ENCODE peak calls at places on chromosomes 13 and 19, in six cellular contexts. P, L, U, B, D and X are unnamed samples.

GRCh38 chr13:76845367-76845766 is 40.8 kb downstream of the KCTD12 start:
- DNase-seq in P (no peak), L (no peak), U (no peak), B (no peak), D (no peak), X (no peak)

GRCh38 chr13:84137292-84137691 is 255.0 kb upstream of the SLITRK1 start:
- DNase-seq in P (no peak), L (no peak), U (peak; percentile 53), B (peak; percentile 48), D (peak; percentile 56), X (no peak)

GRCh38 chr13:95644611-95645052 is at the start of gene DZIP1:
- DNase-seq in P (peak; percentile 74), L (peak; percentile 83), U (no peak), B (peak; percentile 88), D (no peak), X (peak; percentile 84)

GRCh38 chr13:80707000-80707983 is 366.4 kb upstream of the SPRY2 start:
- DNase-seq in P (no peak), L (no peak), U (no peak), B (no peak), D (no peak), X (no peak)

GRCh38 chr19:19490247-19490968 is 24.9 kb downstream of the TSSK6 start:
- DNase-seq in P (peak; percentile 85), L (peak; percentile 82), U (peak; percentile 86), B (peak; percentile 71), D (peak; percentile 74), X (peak; percentile 88)

GRCh38 chr13:22461854-22462565 is 718.8 kb upstream of the SGCG start:
- DNase-seq in P (no peak), L (no peak), U (no peak), B (no peak), D (no peak), X (no peak)

GRCh38 chr13:31722684-31723083 is 16.6 kb upstream of the RXFP2 start:
- DNase-seq in P (no peak), L (no peak), U (no peak), B (peak; percentile 11), D (no peak), X (no peak)

GRCh38 chr19:46717034-46717715 is at the start of gene PRKD2:
- DNase-seq in P (peak; percentile 95), L (peak; percentile 68), U (peak; percentile 91), B (peak; percentile 82), D (peak; percentile 84), X (peak; percentile 92)

GRCh38 chr19:15252398-15253018 is 20.3 kb upstream of the EPHX3 start:
- DNase-seq in P (no peak), L (peak; percentile 45), U (no peak), B (peak; percentile 36), D (no peak), X (no peak)

GRCh38 chr19:35528218-35529038 is at the start of gene SBSN:
- DNase-seq in P (no peak), L (peak; percentile 84), U (no peak), B (peak; percentile 49), D (no peak), X (no peak)

GRCh38 chr19:15840833-15841232 is 25.4 kb upstream of the OR10H1 start:
- DNase-seq in P (no peak), L (no peak), U (no peak), B (no peak), D (no peak), X (no peak)

GRCh38 chr13:99432637-99433542 is 68.4 kb upstream of the TM9SF2 start:
- DNase-seq in P (peak; percentile 53), L (peak; percentile 73), U (peak; percentile 77), B (peak; percentile 65), D (peak; percentile 87), X (peak; percentile 87)

GRCh38 chr13:45278096-45278645 is 62.8 kb downstream of the TPT1 start:
- DNase-seq in P (no peak), L (no peak), U (no peak), B (peak; percentile 42), D (no peak), X (no peak)

GRCh38 chr13:46288570-46289259 is 77.0 kb downstream of the LRRC63 start:
- DNase-seq in P (no peak), L (peak; percentile 22), U (no peak), B (peak; percentile 24), D (no peak), X (no peak)

GRCh38 chr19:19997656-19998268 is 41.5 kb downstream of the ZNF682 start:
- DNase-seq in P (peak; percentile 6), L (no peak), U (peak; percentile 34), B (no peak), D (peak; percentile 27), X (no peak)

GRCh38 chr13:63088226-63088625 is 1672.6 kb upstream of the PCDH20 start:
- DNase-seq in P (no peak), L (peak; percentile 59), U (no peak), B (peak; percentile 68), D (no peak), X (no peak)

GRCh38 chr13:37869756-37870488 is at the start of gene TRPC4:
- DNase-seq in P (peak; percentile 25), L (peak; percentile 59), U (no peak), B (peak; percentile 76), D (no peak), X (no peak)

GRCh38 chr19:51571599-51571998 is 516 bp downstream of the ZNF175 start:
- DNase-seq in P (no peak), L (peak; percentile 12), U (no peak), B (no peak), D (no peak), X (no peak)

GRCh38 chr19:46296722-46297431 is at the start of gene HIF3A:
- DNase-seq in P (peak; percentile 62), L (no peak), U (no peak), B (no peak), D (no peak), X (peak; percentile 75)

GRCh38 chr19:51668167-51668566 is 21.5 kb upstream of the SIGLEC14 start:
- DNase-seq in P (no peak), L (no peak), U (no peak), B (no peak), D (no peak), X (no peak)

GRCh38 chr19:8206147-8207087 is 2.8 kb upstream of the CERS4 start:
- DNase-seq in P (no peak), L (no peak), U (no peak), B (no peak), D (no peak), X (no peak)

GRCh38 chr19:29329460-29330134 is 116.6 kb upstream of the UQCRFS1 start:
- DNase-seq in P (no peak), L (no peak), U (no peak), B (no peak), D (no peak), X (no peak)

GRCh38 chr13:52353116-52353718 is 52.8 kb downstream of the THSD1 start:
- DNase-seq in P (no peak), L (peak; percentile 75), U (no peak), B (peak; percentile 79), D (no peak), X (no peak)

DNA sequence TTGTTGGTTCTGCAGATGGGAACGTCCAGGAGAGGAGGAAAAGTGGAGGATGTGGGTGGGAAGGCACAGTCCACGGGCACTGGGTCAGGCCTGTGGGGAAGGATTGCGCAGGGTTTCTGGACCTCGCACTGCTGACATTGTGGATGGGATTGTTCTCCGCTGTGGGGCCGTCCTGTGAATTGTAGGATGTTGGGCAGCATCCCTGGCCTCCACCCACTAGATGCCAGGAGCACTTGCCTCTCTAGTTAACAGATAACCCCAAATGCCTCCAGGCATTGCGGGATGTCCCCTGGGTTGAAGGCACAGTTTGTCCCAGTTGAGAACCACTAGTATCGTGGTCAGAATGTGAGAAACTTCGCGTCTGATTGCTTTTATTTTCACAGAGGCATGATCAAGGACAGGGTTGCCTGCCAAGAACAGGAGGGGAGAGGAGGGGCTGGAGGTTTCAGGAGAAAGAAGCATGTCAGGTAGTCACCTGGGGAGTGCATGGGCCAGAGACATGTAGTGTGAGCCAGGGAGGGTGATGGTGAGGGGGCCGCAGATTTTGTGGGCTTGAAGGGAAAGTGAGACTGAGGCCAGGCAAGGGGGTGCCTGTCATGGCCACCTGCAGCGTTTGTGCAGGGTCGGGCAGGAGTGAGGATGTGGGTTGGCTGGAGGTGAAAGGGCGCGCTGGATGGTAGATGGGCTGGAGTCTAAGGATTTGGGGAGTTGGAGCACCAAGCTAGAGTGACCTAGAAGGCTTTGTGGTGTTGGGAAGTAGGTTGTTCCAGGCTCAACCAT is 3.2 kb downstream of the ZNF628 start:
- DNase-seq in P (no peak), L (no peak), U (no peak), B (no peak), D (no peak), X (no peak)
- H3K4me1 ChIP-seq in P (peaks cover 56% of the 10 kb centered on the region), L (peaks cover 9% of the 10 kb centered on the region), U (peaks cover 28% of the 10 kb centered on the region), B (peaks cover 6% of the 10 kb centered on the region), D (peaks cover 26% of the 10 kb centered on the region), X (peaks cover 45% of the 10 kb centered on the region)

GRCh38 chr13:114131581-114132418 is 623 bp downstream of the RASA3 start:
- DNase-seq in P (no peak), L (no peak), U (no peak), B (peak; percentile 59), D (peak; percentile 25), X (peak; percentile 56)
- H3K4me1 ChIP-seq in P (peaks cover 56% of the 10 kb centered on the region), L (peaks cover 26% of the 10 kb centered on the region), U (peaks cover 51% of the 10 kb centered on the region), B (peaks cover 20% of the 10 kb centered on the region), D (peaks cover 55% of the 10 kb centered on the region), X (no peaks in the 10 kb centered on the region)

DNA sequence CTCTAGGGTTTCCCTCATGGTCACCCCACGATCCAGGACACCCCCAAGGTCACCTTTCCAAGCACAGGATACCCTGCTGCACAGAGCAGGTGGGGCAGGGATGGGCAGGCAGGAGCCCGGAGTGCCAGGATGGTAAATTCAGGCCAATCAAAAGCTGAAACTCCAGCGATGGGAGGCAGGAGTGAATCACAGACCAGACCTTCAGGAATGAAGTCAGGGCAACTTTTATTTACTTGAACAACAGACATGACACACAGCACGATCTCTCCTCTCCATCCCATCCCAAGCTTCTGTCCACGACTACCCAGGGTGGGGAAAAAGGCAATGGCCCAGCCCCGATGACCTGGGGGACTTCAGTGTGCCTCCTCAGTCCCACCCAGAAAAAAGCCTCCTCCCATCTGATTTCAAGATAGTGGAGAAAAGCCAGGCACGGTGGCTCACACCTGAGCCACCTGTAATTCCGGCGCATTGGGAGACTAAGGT is 39.1 kb downstream of the ZSWIM4 start:
- DNase-seq in P (no peak), L (peak; percentile 76), U (peak; percentile 11), B (peak; percentile 65), D (no peak), X (no peak)
- H3K4me1 ChIP-seq in P (peaks cover 72% of the 10 kb centered on the region), L (peaks cover 37% of the 10 kb centered on the region), U (peaks cover 51% of the 10 kb centered on the region), B (peaks cover 30% of the 10 kb centered on the region), D (peaks cover 52% of the 10 kb centered on the region), X (peaks cover 71% of the 10 kb centered on the region)

DNA sequence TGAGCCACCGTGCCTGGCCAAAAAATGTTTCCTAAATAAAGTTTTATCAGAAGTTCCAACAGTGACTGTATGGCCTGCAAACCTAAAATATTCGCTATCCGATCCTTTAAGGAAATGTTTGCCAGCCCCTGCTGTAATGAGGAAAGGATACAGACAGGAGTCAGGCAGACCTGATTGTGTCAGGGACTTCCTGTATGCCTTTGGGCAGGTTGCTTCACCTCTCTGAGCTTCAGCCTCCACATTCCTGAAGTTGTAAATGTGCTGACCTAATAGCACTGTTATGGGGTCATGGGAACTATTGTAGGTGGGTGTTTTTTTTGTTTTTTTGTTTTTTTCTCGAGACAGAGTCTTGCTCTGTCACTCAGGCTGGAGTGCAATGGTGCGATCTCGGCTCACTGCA is 6.2 kb downstream of the ABHD8 start:
- DNase-seq in P (no peak), L (no peak), U (no peak), B (no peak), D (no peak), X (no peak)
- H3K4me1 ChIP-seq in P (peaks cover 7% of the 10 kb centered on the region), L (no peaks in the 10 kb centered on the region), U (peaks cover 4% of the 10 kb centered on the region), B (peaks cover 1% of the 10 kb centered on the region), D (peaks cover under 1% of the 10 kb centered on the region), X (no peaks in the 10 kb centered on the region)

GRCh38 chr13:110524484-110525254 is 36.9 kb downstream of the RAB20 start:
- DNase-seq in P (peak; percentile 83), L (no peak), U (no peak), B (no peak), D (no peak), X (peak; percentile 74)
- H3K4me1 ChIP-seq in P (peaks cover 89% of the 10 kb centered on the region), L (no peaks in the 10 kb centered on the region), U (peaks cover 20% of the 10 kb centered on the region), B (no peaks in the 10 kb centered on the region), D (peaks cover 19% of the 10 kb centered on the region), X (no peaks in the 10 kb centered on the region)